ENCODE peak calls at places on chromosome 11, in five cellular contexts. One of them, this sample, is unnamed. For H3K9me3, the result is how much of the 10 kb centered on the place peaks cover.

GRCh38 chr11:121366970-121367369 is 74.4 kb downstream of the SC5D start:
- DNase-seq in H1: no peak
- DNase-seq in K562: no peak
- DNase-seq in HepG2: no peak
- DNase-seq in IMR-90: no peak
- DNase-seq in this sample: no peak

GRCh38 chr11:87046824-87047223 is 9.1 kb downstream of the TMEM135 start:
- DNase-seq in HepG2: no peak
- DNase-seq in IMR-90: no peak
- DNase-seq in K562: no peak
- DNase-seq in H1: no peak
- DNase-seq in this sample: no peak

GRCh38 chr11:34358666-34359547 is 1.1 kb upstream of the ABTB2 start:
- DNase-seq in K562: peak
- DNase-seq in IMR-90: peak
- DNase-seq in HepG2: peak
- DNase-seq in H1: no peak
- DNase-seq in this sample: peak

GRCh38 chr11:134976540-134976939 is 564.5 kb upstream of the B3GAT1 start:
- DNase-seq in H1: no peak
- DNase-seq in HepG2: no peak
- DNase-seq in IMR-90: no peak
- DNase-seq in K562: no peak
- DNase-seq in this sample: no peak

GRCh38 chr11:7977251-7977917 is 9.8 kb upstream of the EIF3F start:
- DNase-seq in HepG2: no peak
- DNase-seq in H1: no peak
- DNase-seq in IMR-90: peak
- DNase-seq in K562: no peak
- DNase-seq in this sample: peak

GRCh38 chr11:35549787-35550186 is 24.4 kb upstream of the PAMR1 start:
- DNase-seq in H1: no peak
- DNase-seq in IMR-90: peak
- DNase-seq in HepG2: no peak
- DNase-seq in K562: no peak
- DNase-seq in this sample: no peak

GRCh38 chr11:65439331-65440181 is 17.0 kb downstream of the NEAT1 start:
- DNase-seq in K562: peak
- DNase-seq in IMR-90: peak
- DNase-seq in H1: no peak
- DNase-seq in HepG2: no peak
- DNase-seq in this sample: peak

GRCh38 chr11:116109228-116109627 is 605.0 kb upstream of the CADM1 start:
- DNase-seq in K562: peak
- DNase-seq in HepG2: no peak
- DNase-seq in IMR-90: peak
- DNase-seq in H1: no peak
- DNase-seq in this sample: peak

GRCh38 chr11:33742249-33742851 is 6.1 kb upstream of the CD59 start:
- DNase-seq in K562: no peak
- DNase-seq in H1: no peak
- DNase-seq in IMR-90: no peak
- DNase-seq in HepG2: no peak
- DNase-seq in this sample: no peak

GRCh38 chr11:102783720-102784119 is 3.3 kb upstream of the MMP10 start:
- DNase-seq in H1: no peak
- DNase-seq in K562: no peak
- DNase-seq in HepG2: no peak
- DNase-seq in IMR-90: no peak
- DNase-seq in this sample: no peak

GRCh38 chr11:33531743-33532181 is 168.9 kb downstream of the C11orf91 start:
- DNase-seq in K562: no peak
- DNase-seq in IMR-90: peak
- DNase-seq in H1: no peak
- DNase-seq in HepG2: no peak
- DNase-seq in this sample: no peak

GRCh38 chr11:19027829-19028595 is 32.5 kb downstream of the MRGPRX2 start:
- DNase-seq in HepG2: peak
- DNase-seq in H1: no peak
- DNase-seq in K562: no peak
- DNase-seq in IMR-90: peak
- DNase-seq in this sample: peak

GRCh38 chr11:105968021-105968697 is 53.9 kb downstream of the MSANTD4 start:
- DNase-seq in K562: no peak
- DNase-seq in H1: no peak
- DNase-seq in HepG2: no peak
- DNase-seq in IMR-90: peak
- DNase-seq in this sample: no peak

GRCh38 chr11:35548925-35549561 is 23.6 kb upstream of the PAMR1 start:
- DNase-seq in HepG2: no peak
- DNase-seq in IMR-90: peak
- DNase-seq in K562: no peak
- DNase-seq in H1: no peak
- DNase-seq in this sample: no peak

GRCh38 chr11:118088531-118088930 is 1.8 kb upstream of the SMIM35 start:
- DNase-seq in HepG2: peak
- DNase-seq in H1: no peak
- DNase-seq in IMR-90: no peak
- DNase-seq in K562: no peak
- DNase-seq in this sample: no peak

GRCh38 chr11:43941257-43941879 is 1.1 kb upstream of the C11orf96 start:
- DNase-seq in IMR-90: peak
- DNase-seq in H1: no peak
- DNase-seq in K562: no peak
- DNase-seq in HepG2: no peak
- DNase-seq in this sample: no peak

GRCh38 chr11:123549901-123550619 is 104.4 kb downstream of the SCN3B start:
- DNase-seq in HepG2: no peak
- DNase-seq in H1: no peak
- DNase-seq in IMR-90: peak
- DNase-seq in K562: no peak
- DNase-seq in this sample: no peak

GRCh38 chr11:115623021-115623451 is 118.8 kb upstream of the CADM1 start:
- DNase-seq in K562: no peak
- DNase-seq in H1: no peak
- DNase-seq in HepG2: peak
- DNase-seq in IMR-90: peak
- DNase-seq in this sample: peak

GRCh38 chr11:112364962-112365481 is 104.4 kb upstream of the PLET1 start:
- DNase-seq in K562: no peak
- DNase-seq in HepG2: peak
- DNase-seq in H1: no peak
- DNase-seq in IMR-90: peak
- DNase-seq in this sample: peak

GRCh38 chr11:76700177-76701100 is 29.9 kb upstream of the LRRC32 start:
- DNase-seq in K562: peak
- DNase-seq in HepG2: peak
- DNase-seq in H1: no peak
- DNase-seq in IMR-90: peak
- DNase-seq in this sample: peak

GRCh38 chr11:13949876-13950275 is 12.6 kb upstream of the SPON1 start:
- DNase-seq in IMR-90: no peak
- DNase-seq in HepG2: no peak
- DNase-seq in K562: no peak
- DNase-seq in H1: no peak
- DNase-seq in this sample: no peak

GRCh38 chr11:111283945-111284481 is 14.3 kb upstream of the POU2AF3 start:
- DNase-seq in K562: no peak
- DNase-seq in HepG2: no peak
- DNase-seq in H1: no peak
- DNase-seq in IMR-90: peak
- DNase-seq in this sample: no peak

GRCh38 chr11:88202498-88202897 is 27.3 kb upstream of the RAB38 start:
- DNase-seq in H1: no peak
- DNase-seq in K562: no peak
- DNase-seq in IMR-90: no peak
- DNase-seq in HepG2: no peak
- DNase-seq in this sample: no peak

GRCh38 chr11:55949330-55949729 is 13.1 kb upstream of the OR5I1 start:
- DNase-seq in H1: no peak
- DNase-seq in HepG2: no peak
- DNase-seq in IMR-90: no peak
- DNase-seq in K562: no peak
- DNase-seq in this sample: no peak

GRCh38 chr11:44329472-44330230 is 19.7 kb upstream of the ALX4 start:
- DNase-seq in H1: no peak
- DNase-seq in IMR-90: no peak
- DNase-seq in K562: no peak
- DNase-seq in HepG2: no peak
- DNase-seq in this sample: no peak

GRCh38 chr11:2750601-2751522 is 51.1 kb upstream of the KCNQ1OT1 start:
- DNase-seq in K562: no peak
- DNase-seq in IMR-90: no peak
- DNase-seq in HepG2: no peak
- DNase-seq in H1: no peak
- DNase-seq in this sample: no peak

GRCh38 chr11:114569781-114570180 is 10.1 kb upstream of the NXPE1 start:
- DNase-seq in HepG2: no peak
- DNase-seq in H1: no peak
- DNase-seq in K562: no peak
- DNase-seq in IMR-90: no peak
- DNase-seq in this sample: no peak

GRCh38 chr11:114566273-114566672 is 6.6 kb upstream of the NXPE1 start:
- DNase-seq in IMR-90: no peak
- DNase-seq in HepG2: no peak
- DNase-seq in H1: no peak
- DNase-seq in K562: no peak
- DNase-seq in this sample: no peak

GRCh38 chr11:114571712-114572111 is 12.0 kb upstream of the NXPE1 start:
- DNase-seq in H1: no peak
- DNase-seq in HepG2: no peak
- DNase-seq in IMR-90: no peak
- DNase-seq in K562: no peak
- DNase-seq in this sample: no peak
- TF ChIP-seq MAFK in H1: no peak
- TF ChIP-seq MAFK in HepG2: no peak
- TF ChIP-seq MAFK in IMR-90: no peak
- TF ChIP-seq MAFK in K562: no peak
- TF ChIP-seq MAFK in this sample: no peak

GRCh38 chr11:50267851-50268250 is 235.2 kb downstream of the OR4C45 start:
- DNase-seq in IMR-90: no peak
- DNase-seq in H1: no peak
- DNase-seq in HepG2: no peak
- DNase-seq in K562: peak
- DNase-seq in this sample: no peak
- H3K9me3 ChIP-seq in IMR-90: under half
- H3K9me3 ChIP-seq in H1: under half
- H3K9me3 ChIP-seq in HepG2: half or more
- H3K9me3 ChIP-seq in K562: under half
- H3K9me3 ChIP-seq in this sample: under half

GRCh38 chr11:764322-765024 is 12.8 kb downstream of the GATD1 start:
- DNase-seq in IMR-90: no peak
- DNase-seq in K562: no peak
- DNase-seq in H1: no peak
- DNase-seq in HepG2: no peak
- DNase-seq in this sample: no peak
- TF ChIP-seq MAFK in IMR-90: no peak
- TF ChIP-seq MAFK in K562: no peak
- TF ChIP-seq MAFK in H1: no peak
- TF ChIP-seq MAFK in HepG2: no peak
- TF ChIP-seq MAFK in this sample: no peak

GRCh38 chr11:70823771-70824170 is 425.4 kb downstream of the CTTN start:
- DNase-seq in HepG2: no peak
- DNase-seq in IMR-90: no peak
- DNase-seq in H1: no peak
- DNase-seq in K562: no peak
- DNase-seq in this sample: no peak
- H3K9me3 ChIP-seq in HepG2: under half
- H3K9me3 ChIP-seq in IMR-90: under half
- H3K9me3 ChIP-seq in H1: under half
- H3K9me3 ChIP-seq in K562: under half
- H3K9me3 ChIP-seq in this sample: under half

GRCh38 chr11:91527380-91528030 is 697.1 kb upstream of the FAT3 start:
- DNase-seq in H1: no peak
- DNase-seq in IMR-90: no peak
- DNase-seq in HepG2: no peak
- DNase-seq in K562: no peak
- DNase-seq in this sample: no peak
- TF ChIP-seq MAFK in H1: no peak
- TF ChIP-seq MAFK in IMR-90: no peak
- TF ChIP-seq MAFK in HepG2: no peak
- TF ChIP-seq MAFK in K562: no peak
- TF ChIP-seq MAFK in this sample: no peak